ENCODE peak calls at places on chromosomes 7 and 10, in six cellular contexts. X, Q, R, E, V and A are unnamed samples.

GRCh38 chr7:47688311-47689100 is 106.6 kb upstream of the TNS3 start:
- DNase-seq in X (no peak), Q (peak; percentile 94), R (no peak), E (no peak), V (no peak), A (no peak)

GRCh38 chr7:27110977-27111752 is 8.7 kb upstream of the HOXA2 start:
- DNase-seq in X (peak; percentile 0), Q (no peak), R (no peak), E (peak; percentile 85), V (no peak), A (no peak)

GRCh38 chr7:99407849-99408346 is 499 bp downstream of the PDAP1 start:
- DNase-seq in X (peak; percentile 41), Q (peak; percentile 56), R (no peak), E (peak; percentile 53), V (peak; percentile 78), A (peak; percentile 33)

GRCh38 chr10:77906863-77907861 is 19.4 kb downstream of the DLG5 start:
- DNase-seq in X (no peak), Q (no peak), R (no peak), E (no peak), V (no peak), A (no peak)

GRCh38 chr7:155533827-155534690 is 12.3 kb downstream of the CNPY1 start:
- DNase-seq in X (peak; percentile 89), Q (peak; percentile 88), R (no peak), E (no peak), V (peak; percentile 56), A (peak; percentile 14)

GRCh38 chr10:132319853-132320669 is 11.9 kb upstream of the LRRC27 start:
- DNase-seq in X (no peak), Q (no peak), R (no peak), E (peak; percentile 81), V (peak; percentile 62), A (no peak)

GRCh38 chr7:11539853-11540252 is 292.1 kb downstream of the THSD7A start:
- DNase-seq in X (no peak), Q (no peak), R (no peak), E (no peak), V (no peak), A (peak; percentile 21)

GRCh38 chr10:63720072-63720537 is 198.9 kb downstream of the REEP3 start:
- DNase-seq in X (peak; percentile 83), Q (peak; percentile 61), R (peak; percentile 62), E (peak; percentile 97), V (peak; percentile 72), A (peak; percentile 72)

GRCh38 chr7:75639071-75639892 is 99.5 kb downstream of the HIP1 start:
- DNase-seq in X (peak; percentile 85), Q (peak; percentile 93), R (no peak), E (peak; percentile 21), V (peak; percentile 61), A (peak; percentile 41)

GRCh38 chr10:34046651-34047050 is 712.2 kb upstream of the NRP1 start:
- DNase-seq in X (no peak), Q (no peak), R (no peak), E (no peak), V (no peak), A (no peak)

GRCh38 chr10:123781956-123782500 is 109.6 kb downstream of the CPXM2 start:
- DNase-seq in X (peak; percentile 18), Q (peak; percentile 48), R (no peak), E (no peak), V (no peak), A (no peak)

GRCh38 chr7:155333346-155334234 is 35.9 kb downstream of the INSIG1 start:
- DNase-seq in X (no peak), Q (no peak), R (no peak), E (no peak), V (no peak), A (no peak)

GRCh38 chr7:130886438-130887135 is 152.6 kb upstream of the KLF14 start:
- DNase-seq in X (no peak), Q (no peak), R (no peak), E (no peak), V (no peak), A (no peak)

GRCh38 chr7:43553999-43554398 is 28.9 kb upstream of the STK17A start:
- DNase-seq in X (no peak), Q (no peak), R (no peak), E (no peak), V (no peak), A (no peak)

GRCh38 chr7:110861163-110861562 is 229.8 kb upstream of the LRRN3 start:
- DNase-seq in X (no peak), Q (no peak), R (no peak), E (no peak), V (no peak), A (no peak)

GRCh38 chr7:139823855-139824670 is 5.0 kb upstream of the TBXAS1 start:
- DNase-seq in X (no peak), Q (no peak), R (no peak), E (no peak), V (peak; percentile 31), A (no peak)

GRCh38 chr7:157438121-157439025 is 101.6 kb downstream of the DNAJB6 start:
- DNase-seq in X (no peak), Q (no peak), R (no peak), E (no peak), V (no peak), A (no peak)

GRCh38 chr10:67107670-67108069 is 181.8 kb downstream of the LRRTM3 start:
- DNase-seq in X (no peak), Q (no peak), R (no peak), E (no peak), V (no peak), A (no peak)

DNA sequence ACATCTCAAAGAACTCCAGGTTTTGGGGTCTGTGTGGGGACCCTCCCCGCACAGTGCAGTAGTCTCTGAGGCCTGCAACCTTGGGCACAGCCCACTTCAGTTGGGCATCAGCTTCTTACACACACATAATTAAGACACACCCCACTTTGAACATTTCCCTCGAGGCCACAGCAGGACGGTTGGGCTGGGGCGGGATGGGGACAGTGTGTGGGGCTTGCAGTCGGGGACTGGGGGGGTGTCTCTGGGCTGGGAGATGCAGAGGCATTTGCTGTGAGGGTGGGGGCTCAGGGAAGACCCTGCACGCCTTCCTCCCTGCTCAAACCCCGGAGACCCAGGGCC is 1.2 kb downstream of the LFNG start:
- DNase-seq in X (no peak), Q (no peak), R (no peak), E (no peak), V (no peak), A (no peak)
- TF ChIP-seq EZH2phosphoT487 in X (no peak), Q (no peak), R (no peak), E (no peak), V (no peak), A (no peak)

DNA sequence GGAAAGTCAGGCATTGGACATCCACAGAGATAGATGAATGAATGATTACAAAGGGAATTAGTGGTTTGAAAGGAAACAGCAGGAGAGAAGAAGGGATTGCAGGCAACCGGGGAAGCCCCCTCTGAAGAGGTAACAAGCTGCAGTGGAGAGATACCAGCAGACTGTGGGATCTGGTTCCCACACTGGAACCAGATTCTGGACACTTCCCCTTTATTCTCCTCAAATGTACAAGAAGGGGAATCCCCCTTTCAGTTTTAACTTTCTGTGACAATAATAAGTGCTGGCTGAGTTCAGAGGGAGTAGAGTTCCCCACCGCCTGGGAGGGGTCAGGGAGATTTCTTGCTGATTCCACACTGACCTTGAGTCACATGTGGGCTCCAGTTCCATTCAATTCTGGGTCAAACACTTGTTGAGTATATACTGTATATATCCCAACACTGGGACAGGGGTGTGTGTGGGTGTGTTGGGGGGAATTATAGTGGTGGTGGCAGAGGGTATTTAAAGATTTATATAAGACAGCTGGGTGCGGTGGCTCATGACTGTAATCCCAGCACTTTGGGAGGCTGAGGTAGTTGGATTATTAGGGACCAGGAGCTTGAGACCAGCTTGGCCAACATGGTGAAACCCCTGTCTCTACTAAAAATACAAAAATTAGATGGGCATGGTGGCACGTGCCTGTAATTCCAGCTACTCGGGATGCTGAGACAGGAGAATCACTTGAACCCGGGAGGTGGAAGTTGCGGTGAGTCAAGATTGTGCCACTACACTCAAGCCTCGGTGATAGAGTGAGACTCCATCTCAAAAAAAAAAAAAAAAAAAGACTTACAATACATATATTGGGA is 16.5 kb upstream of the DDIT4 start:
- DNase-seq in X (no peak), Q (peak; percentile 74), R (peak; percentile 53), E (no peak), V (no peak), A (peak; percentile 32)
- H2AFZ ChIP-seq in X (peak overlapping the region; percentile 80), Q (no peak overlapping the region), R (peak overlapping the region; percentile 46), E (no peak overlapping the region), V (no peak overlapping the region), A (peak overlapping the region; percentile 36)

GRCh38 chr10:92750788-92751533 is 61.2 kb downstream of the HHEX start:
- DNase-seq in X (no peak), Q (peak; percentile 16), R (no peak), E (peak; percentile 6), V (no peak), A (no peak)

GRCh38 chr10:92751827-92752226 is 62.1 kb downstream of the HHEX start:
- DNase-seq in X (no peak), Q (no peak), R (no peak), E (no peak), V (no peak), A (no peak)

GRCh38 chr10:92747066-92747465 is 57.3 kb downstream of the HHEX start:
- DNase-seq in X (no peak), Q (no peak), R (no peak), E (no peak), V (no peak), A (no peak)

GRCh38 chr10:92751534-92751811 is 61.7 kb downstream of the HHEX start:
- DNase-seq in X (no peak), Q (no peak), R (no peak), E (no peak), V (no peak), A (no peak)

DNA sequence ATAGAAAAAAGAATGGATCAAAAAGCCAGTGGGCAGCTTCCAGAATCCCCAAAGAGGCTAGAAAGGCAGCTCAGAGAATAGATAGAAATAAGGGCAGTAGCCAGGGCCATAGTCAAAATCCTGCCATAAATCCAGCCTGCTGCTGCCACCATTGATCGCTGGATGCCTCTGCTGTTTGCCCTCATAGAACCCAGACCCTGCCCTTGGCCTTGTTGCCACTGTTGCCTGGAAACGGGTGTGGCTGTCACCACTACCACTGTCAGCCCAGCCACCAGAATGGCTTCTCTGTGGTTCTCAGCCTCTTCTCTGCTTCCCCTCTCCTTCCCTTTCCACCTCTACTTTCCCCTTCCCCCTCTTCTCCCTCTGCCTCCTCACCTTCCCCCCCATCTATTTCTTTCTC is 57.8 kb downstream of the HHEX start:
- DNase-seq in X (no peak), Q (no peak), R (no peak), E (no peak), V (no peak), A (no peak)
- TF ChIP-seq CTCF in X (no peak), Q (no peak), R (no peak), E (no peak), V (no peak), A (no peak)

DNA sequence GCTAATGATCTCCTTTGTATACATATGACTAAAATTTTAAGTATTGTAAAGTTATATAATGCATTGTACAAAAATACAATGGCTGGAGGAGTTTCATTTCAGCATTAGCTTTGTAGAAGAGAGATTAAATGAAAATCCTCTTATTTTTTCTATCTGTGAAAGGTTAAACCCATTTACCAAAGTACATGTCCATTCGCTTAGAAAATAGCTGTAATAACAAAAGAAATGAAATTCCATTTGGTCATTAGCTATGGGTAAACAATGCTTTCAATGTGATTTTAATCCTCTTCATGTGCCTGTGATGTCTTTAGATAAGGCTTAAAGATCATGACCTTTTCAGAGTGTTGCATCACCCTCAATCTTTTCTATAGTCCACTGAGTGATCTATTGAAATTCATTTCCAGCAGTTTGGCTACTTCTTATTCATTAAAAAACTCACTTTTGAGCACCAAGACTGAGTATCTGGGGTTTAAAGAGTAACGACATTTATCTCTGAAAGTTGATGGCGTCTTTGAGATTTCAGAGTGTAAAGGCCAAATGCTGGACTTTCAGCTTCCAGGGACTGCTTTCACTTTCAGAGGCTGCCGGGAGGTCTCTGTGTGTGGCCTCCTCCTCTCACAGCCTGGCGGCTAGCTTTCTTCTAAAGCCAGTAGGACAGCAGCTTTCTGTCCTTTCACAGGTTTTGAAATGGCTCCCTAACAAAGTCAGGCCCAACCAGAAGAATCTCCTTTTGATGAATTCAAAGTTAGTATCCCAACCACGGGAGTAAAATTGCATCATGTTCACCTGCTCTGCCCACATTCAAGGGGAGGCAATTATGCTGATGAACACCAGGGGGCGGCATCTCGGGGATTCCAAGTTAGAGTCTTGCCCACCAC is 701.4 kb upstream of the COBL start:
- DNase-seq in X (peak; percentile 92), Q (peak; percentile 85), R (peak; percentile 68), E (peak; percentile 24), V (peak; percentile 50), A (peak; percentile 29)
- TF ChIP-seq EZH2phosphoT487 in X (no peak), Q (peak; percentile 85), R (no peak), E (no peak), V (no peak), A (no peak)